ENCODE peak calls at places on chromosomes 4 and X, in five cellular contexts. One of them, this sample, is unnamed.

GRCh38 chrX:2607113-2607512 is 84.0 kb upstream of the CD99 start:
- DNase-seq in caudate nucleus: no peak
- DNase-seq in A549: no peak
- DNase-seq in H1: no peak
- DNase-seq in tibial artery: no peak
- DNase-seq in this sample: no peak

GRCh38 chr4:57184378-57185031 is 74.3 kb upstream of the IGFBP7 start:
- DNase-seq in caudate nucleus: no peak
- DNase-seq in A549: no peak
- DNase-seq in H1: no peak
- DNase-seq in tibial artery: no peak
- DNase-seq in this sample: no peak

GRCh38 chr4:148426643-148427042 is 15.6 kb downstream of the NR3C2 start:
- DNase-seq in caudate nucleus: no peak
- DNase-seq in A549: no peak
- DNase-seq in H1: no peak
- DNase-seq in tibial artery: no peak
- DNase-seq in this sample: no peak

GRCh38 chr4:6986067-6986780 is 56.9 kb upstream of the TADA2B start:
- DNase-seq in caudate nucleus: no peak
- DNase-seq in A549: peak; percentile 23
- DNase-seq in H1: no peak
- DNase-seq in tibial artery: peak; percentile 91
- DNase-seq in this sample: no peak

GRCh38 chrX:108034725-108035124 is 10.1 kb upstream of the VSIG1 start:
- DNase-seq in caudate nucleus: no peak
- DNase-seq in A549: no peak
- DNase-seq in H1: no peak
- DNase-seq in tibial artery: no peak
- DNase-seq in this sample: no peak

GRCh38 chrX:79065696-79066095 is 78.8 kb upstream of the GPR174 start:
- DNase-seq in caudate nucleus: no peak
- DNase-seq in A549: no peak
- DNase-seq in H1: no peak
- DNase-seq in tibial artery: no peak
- DNase-seq in this sample: no peak

GRCh38 chr4:4457803-4458550 is 71.1 kb downstream of the NSG1 start:
- DNase-seq in caudate nucleus: no peak
- DNase-seq in A549: no peak
- DNase-seq in H1: no peak
- DNase-seq in tibial artery: no peak
- DNase-seq in this sample: peak; percentile 20

GRCh38 chr4:113050361-113050760 is 908 bp downstream of the ANK2 start:
- DNase-seq in caudate nucleus: no peak
- DNase-seq in A549: no peak
- DNase-seq in H1: no peak
- DNase-seq in tibial artery: no peak
- DNase-seq in this sample: no peak

GRCh38 chr4:26624042-26624441 is 40.2 kb downstream of the TBC1D19 start:
- DNase-seq in caudate nucleus: no peak
- DNase-seq in A549: no peak
- DNase-seq in H1: no peak
- DNase-seq in tibial artery: no peak
- DNase-seq in this sample: no peak

GRCh38 chr4:127642169-127642568 is 9.4 kb downstream of the INTU start:
- DNase-seq in caudate nucleus: no peak
- DNase-seq in A549: no peak
- DNase-seq in H1: no peak
- DNase-seq in tibial artery: no peak
- DNase-seq in this sample: no peak

GRCh38 chrX:10174810-10175209 is 18.0 kb downstream of the CLCN4 start:
- DNase-seq in caudate nucleus: no peak
- DNase-seq in A549: no peak
- DNase-seq in H1: no peak
- DNase-seq in tibial artery: no peak
- DNase-seq in this sample: no peak

GRCh38 chrX:119529355-119530276 is 35.6 kb downstream of the STEEP1 start:
- DNase-seq in caudate nucleus: no peak
- DNase-seq in A549: no peak
- DNase-seq in H1: no peak
- DNase-seq in tibial artery: no peak
- DNase-seq in this sample: no peak

GRCh38 chr4:2247128-2248043 is 5.5 kb upstream of the HAUS3 start:
- DNase-seq in caudate nucleus: no peak
- DNase-seq in A549: no peak
- DNase-seq in H1: peak; percentile 45
- DNase-seq in tibial artery: no peak
- DNase-seq in this sample: no peak

GRCh38 chrX:129939986-129940385 is 34.0 kb downstream of the UTP14A start:
- DNase-seq in caudate nucleus: no peak
- DNase-seq in A549: no peak
- DNase-seq in H1: no peak
- DNase-seq in tibial artery: no peak
- DNase-seq in this sample: no peak

GRCh38 chr4:139740531-139741041 is 75.0 kb downstream of the MGST2 start:
- DNase-seq in caudate nucleus: peak; percentile 42
- DNase-seq in A549: peak; percentile 68
- DNase-seq in H1: peak; percentile 43
- DNase-seq in tibial artery: peak; percentile 88
- DNase-seq in this sample: no peak

GRCh38 chrX:1524874-1525582 is 12.0 kb downstream of the P2RY8 start:
- DNase-seq in caudate nucleus: no peak
- DNase-seq in A549: no peak
- DNase-seq in H1: no peak
- DNase-seq in tibial artery: no peak
- DNase-seq in this sample: no peak

GRCh38 chr4:48985976-48986653 is at the start of gene CWH43:
- DNase-seq in caudate nucleus: no peak
- DNase-seq in A549: no peak
- DNase-seq in H1: peak; percentile 80
- DNase-seq in tibial artery: no peak
- DNase-seq in this sample: no peak

GRCh38 chr4:121454251-121454979 is 73.6 kb upstream of the QRFPR start:
- DNase-seq in caudate nucleus: no peak
- DNase-seq in A549: no peak
- DNase-seq in H1: no peak
- DNase-seq in tibial artery: no peak
- DNase-seq in this sample: peak; percentile 5

GRCh38 chrX:65745992-65746391 is 78.5 kb downstream of the MSN start:
- DNase-seq in caudate nucleus: no peak
- DNase-seq in A549: peak; percentile 11
- DNase-seq in H1: no peak
- DNase-seq in tibial artery: no peak
- DNase-seq in this sample: no peak

GRCh38 chrX:65741823-65742222 is 74.4 kb downstream of the MSN start:
- DNase-seq in caudate nucleus: no peak
- DNase-seq in A549: no peak
- DNase-seq in H1: no peak
- DNase-seq in tibial artery: no peak
- DNase-seq in this sample: no peak

GRCh38 chrX:65744965-65745364 is 77.5 kb downstream of the MSN start:
- DNase-seq in caudate nucleus: no peak
- DNase-seq in A549: no peak
- DNase-seq in H1: no peak
- DNase-seq in tibial artery: no peak
- DNase-seq in this sample: no peak

GRCh38 chrX:65745427-65745826 is 78.0 kb downstream of the MSN start:
- DNase-seq in caudate nucleus: no peak
- DNase-seq in A549: no peak
- DNase-seq in H1: no peak
- DNase-seq in tibial artery: no peak
- DNase-seq in this sample: no peak

GRCh38 chrX:65740909-65741308 is 73.5 kb downstream of the MSN start:
- DNase-seq in caudate nucleus: no peak
- DNase-seq in A549: no peak
- DNase-seq in H1: no peak
- DNase-seq in tibial artery: no peak
- DNase-seq in this sample: no peak
- H3K27ac ChIP-seq in caudate nucleus: no peak overlapping the region
- H3K27ac ChIP-seq in A549: no peak overlapping the region
- H3K27ac ChIP-seq in H1: no peak overlapping the region
- H3K27ac ChIP-seq in tibial artery: no peak overlapping the region
- H3K27ac ChIP-seq in this sample: no peak overlapping the region

DNA sequence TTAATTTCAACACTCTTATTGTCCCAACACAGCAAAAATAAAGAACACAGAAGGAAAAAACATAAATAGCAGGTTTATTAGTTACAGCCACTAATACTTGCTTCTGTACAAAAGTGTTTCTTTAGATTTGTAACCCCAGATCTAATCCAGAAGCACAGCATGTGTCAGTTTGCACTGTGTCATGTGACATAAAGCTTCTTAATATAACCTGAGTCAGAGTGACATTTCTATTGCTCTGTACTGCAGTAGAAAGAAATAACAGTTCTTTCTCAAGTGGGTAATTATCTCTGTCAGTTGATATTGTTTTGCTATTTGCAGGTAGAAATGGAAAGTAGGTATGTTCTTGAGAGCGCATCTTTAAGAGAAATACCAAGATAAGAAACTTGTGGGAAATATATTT is 422.5 kb downstream of the ZIC3 start:
- DNase-seq in caudate nucleus: no peak
- DNase-seq in A549: no peak
- DNase-seq in H1: no peak
- DNase-seq in tibial artery: no peak
- DNase-seq in this sample: no peak
- H3K27ac ChIP-seq in caudate nucleus: no peak overlapping the region
- H3K27ac ChIP-seq in A549: no peak overlapping the region
- H3K27ac ChIP-seq in H1: no peak overlapping the region
- H3K27ac ChIP-seq in tibial artery: no peak overlapping the region
- H3K27ac ChIP-seq in this sample: no peak overlapping the region

GRCh38 chr4:185532795-185533324 is 2.4 kb downstream of the PDLIM3 start:
- DNase-seq in caudate nucleus: no peak
- DNase-seq in A549: no peak
- DNase-seq in H1: no peak
- DNase-seq in tibial artery: no peak
- DNase-seq in this sample: no peak

GRCh38 chr4:185524888-185525863 is 10.1 kb downstream of the PDLIM3 start:
- DNase-seq in caudate nucleus: no peak
- DNase-seq in A549: no peak
- DNase-seq in H1: no peak
- DNase-seq in tibial artery: no peak
- DNase-seq in this sample: no peak

GRCh38 chr4:185532327-185532726 is 3.0 kb downstream of the PDLIM3 start:
- DNase-seq in caudate nucleus: no peak
- DNase-seq in A549: no peak
- DNase-seq in H1: no peak
- DNase-seq in tibial artery: peak; percentile 84
- DNase-seq in this sample: no peak

GRCh38 chr4:185534534-185534849 is 815 bp downstream of the PDLIM3 start:
- DNase-seq in caudate nucleus: no peak
- DNase-seq in A549: no peak
- DNase-seq in H1: no peak
- DNase-seq in tibial artery: no peak
- DNase-seq in this sample: peak; percentile 13

DNA sequence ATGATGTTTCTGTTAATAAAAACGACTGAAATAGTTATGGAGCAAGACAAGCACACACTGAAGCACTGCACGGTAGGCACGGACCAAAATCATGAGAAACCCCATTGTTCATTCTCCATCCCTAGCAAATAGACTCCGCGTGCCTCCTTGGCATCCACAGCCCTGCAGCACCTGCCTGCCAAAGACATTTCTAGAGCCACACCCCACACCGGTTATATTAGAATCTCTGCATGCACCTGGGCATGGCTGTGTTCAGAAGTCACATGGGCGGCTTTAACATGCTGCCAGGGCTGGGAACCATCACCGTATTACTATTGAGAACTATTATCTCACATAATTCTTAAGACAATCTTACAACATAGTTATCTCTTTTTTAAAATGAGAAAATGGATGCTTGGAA is 5.9 kb downstream of the PDLIM3 start:
- DNase-seq in caudate nucleus: no peak
- DNase-seq in A549: no peak
- DNase-seq in H1: no peak
- DNase-seq in tibial artery: no peak
- DNase-seq in this sample: no peak
- H3K27ac ChIP-seq in caudate nucleus: no peak overlapping the region
- H3K27ac ChIP-seq in A549: no peak overlapping the region
- H3K27ac ChIP-seq in H1: no peak overlapping the region
- H3K27ac ChIP-seq in tibial artery: peak overlapping the region; percentile 99
- H3K27ac ChIP-seq in this sample: no peak overlapping the region

GRCh38 chrX:45621356-45622041 is 420.8 kb upstream of the DIPK2B start:
- DNase-seq in caudate nucleus: no peak
- DNase-seq in A549: no peak
- DNase-seq in H1: no peak
- DNase-seq in tibial artery: no peak
- DNase-seq in this sample: no peak
- H3K27ac ChIP-seq in caudate nucleus: no peak overlapping the region
- H3K27ac ChIP-seq in A549: no peak overlapping the region
- H3K27ac ChIP-seq in H1: no peak overlapping the region
- H3K27ac ChIP-seq in tibial artery: peak overlapping the region; percentile 81
- H3K27ac ChIP-seq in this sample: no peak overlapping the region

GRCh38 chr4:123990310-123990709 is 593.7 kb downstream of the SPRY1 start:
- DNase-seq in caudate nucleus: no peak
- DNase-seq in A549: no peak
- DNase-seq in H1: no peak
- DNase-seq in tibial artery: no peak
- DNase-seq in this sample: no peak

GRCh38 chr4:123987408-123987807 is 590.8 kb downstream of the SPRY1 start:
- DNase-seq in caudate nucleus: no peak
- DNase-seq in A549: no peak
- DNase-seq in H1: no peak
- DNase-seq in tibial artery: no peak
- DNase-seq in this sample: no peak

GRCh38 chr4:123986268-123986798 is 589.7 kb downstream of the SPRY1 start:
- DNase-seq in caudate nucleus: no peak
- DNase-seq in A549: no peak
- DNase-seq in H1: no peak
- DNase-seq in tibial artery: peak; percentile 65
- DNase-seq in this sample: no peak

GRCh38 chr4:123980736-123981285 is 584.2 kb downstream of the SPRY1 start:
- DNase-seq in caudate nucleus: no peak
- DNase-seq in A549: no peak
- DNase-seq in H1: no peak
- DNase-seq in tibial artery: no peak
- DNase-seq in this sample: no peak

GRCh38 chr4:123984881-123985280 is 588.3 kb downstream of the SPRY1 start:
- DNase-seq in caudate nucleus: no peak
- DNase-seq in A549: no peak
- DNase-seq in H1: no peak
- DNase-seq in tibial artery: no peak
- DNase-seq in this sample: no peak
- H3K27ac ChIP-seq in caudate nucleus: no peak overlapping the region
- H3K27ac ChIP-seq in A549: no peak overlapping the region
- H3K27ac ChIP-seq in H1: no peak overlapping the region
- H3K27ac ChIP-seq in tibial artery: no peak overlapping the region
- H3K27ac ChIP-seq in this sample: no peak overlapping the region

GRCh38 chr4:88738146-88738545 is 40.5 kb upstream of the NAP1L5 start:
- DNase-seq in caudate nucleus: no peak
- DNase-seq in A549: no peak
- DNase-seq in H1: no peak
- DNase-seq in tibial artery: no peak
- DNase-seq in this sample: no peak
- H3K27ac ChIP-seq in caudate nucleus: no peak overlapping the region
- H3K27ac ChIP-seq in A549: no peak overlapping the region
- H3K27ac ChIP-seq in H1: no peak overlapping the region
- H3K27ac ChIP-seq in tibial artery: peak overlapping the region; percentile 52
- H3K27ac ChIP-seq in this sample: no peak overlapping the region